ENCODE peak calls at places on chromosomes 3 and 15, in nine cellular contexts. C is bronchial epithelial cell; I is tibial nerve; B is CD4-positive, CD25-positive, alpha-beta regulatory T cell; E is thoracic aorta; P is adipocyte; W is mucosa of descending colon; G is fibroblast of the aortic adventitia; Y is K562. L is an unnamed sample.

GRCh38 chr3:187783098-187783497 is 37.8 kb upstream of the BCL6 start:
- DNase-seq in C (peak; percentile 96), I (no peak), B (no peak), E (no peak), P (peak; percentile 72), W (no peak), G (peak; percentile 95), Y (no peak), L (peak; percentile 96)

GRCh38 chr3:177330771-177331170 is 133.5 kb upstream of the TBL1XR1 start:
- DNase-seq in C (no peak), I (no peak), B (no peak), E (no peak), P (peak; percentile 12), W (no peak), G (no peak), Y (no peak), L (peak; percentile 66)

GRCh38 chr3:50382271-50382670 is 22.9 kb upstream of the TMEM115 start:
- DNase-seq in C (no peak), I (no peak), B (no peak), E (no peak), P (peak; percentile 56), W (no peak), G (no peak), Y (no peak), L (no peak)

GRCh38 chr15:60548101-60548500 is 69.2 kb upstream of the ICE2 start:
- DNase-seq in C (no peak), I (no peak), B (peak; percentile 25), E (no peak), P (no peak), W (no peak), G (no peak), Y (no peak), L (no peak)

GRCh38 chr3:99644017-99644416 is 5.6 kb downstream of the COL8A1 start:
- DNase-seq in C (no peak), I (no peak), B (no peak), E (no peak), P (no peak), W (no peak), G (no peak), Y (no peak), L (no peak)

GRCh38 chr15:35486296-35486695 is 59.7 kb downstream of the DPH6 start:
- DNase-seq in C (no peak), I (no peak), B (no peak), E (no peak), P (no peak), W (no peak), G (no peak), Y (no peak), L (no peak)

GRCh38 chr3:157819415-157819814 is 286.8 kb downstream of the SHOX2 start:
- DNase-seq in C (no peak), I (no peak), B (no peak), E (no peak), P (no peak), W (no peak), G (no peak), Y (no peak), L (peak; percentile 19)

GRCh38 chr3:145013931-145014330 is 1042.3 kb downstream of the DIPK2A start:
- DNase-seq in C (no peak), I (no peak), B (no peak), E (no peak), P (no peak), W (no peak), G (no peak), Y (no peak), L (no peak)

GRCh38 chr15:42137461-42138261 is 18.8 kb downstream of the PLA2G4F start:
- DNase-seq in C (peak; percentile 54), I (no peak), B (no peak), E (no peak), P (peak; percentile 85), W (no peak), G (peak; percentile 67), Y (no peak), L (peak; percentile 52)

GRCh38 chr15:41827290-41827879 is 507 bp upstream of the JMJD7 start:
- DNase-seq in C (peak; percentile 25), I (no peak), B (peak; percentile 52), E (no peak), P (no peak), W (no peak), G (no peak), Y (peak; percentile 31), L (no peak)

DNA sequence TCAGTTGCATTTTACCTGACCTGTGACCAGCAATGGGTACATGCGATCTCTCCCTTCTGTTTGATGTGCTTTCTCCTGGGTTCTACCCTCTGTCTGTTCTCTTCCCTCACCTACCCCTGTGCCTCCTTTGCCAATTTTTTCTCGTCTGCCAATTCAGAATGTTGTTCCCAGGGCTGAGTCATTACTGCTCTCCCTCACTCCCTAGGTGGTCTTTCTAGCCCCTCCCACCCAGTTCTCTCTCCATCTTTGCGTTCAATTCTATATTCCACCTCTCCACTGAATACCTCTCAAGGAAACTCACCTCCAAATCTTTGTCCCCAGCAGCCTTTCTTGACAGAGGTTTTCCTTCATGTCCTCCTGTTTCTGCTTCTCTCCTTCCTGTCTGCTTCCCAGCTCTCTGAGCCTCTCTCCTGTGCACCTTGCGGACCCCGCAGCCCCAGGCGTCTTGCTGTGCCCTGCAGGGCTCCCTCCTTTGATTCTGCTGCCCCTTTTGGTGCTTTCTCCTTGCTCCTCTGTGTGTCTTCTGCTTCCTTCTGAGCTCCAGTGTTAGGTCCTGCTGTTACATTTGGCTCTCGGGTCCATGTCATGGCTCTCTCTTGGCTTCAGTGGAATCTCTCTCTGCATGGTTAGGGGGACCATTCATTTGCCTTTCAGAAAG is 398.2 kb upstream of the TPM1 start:
- DNase-seq in C (no peak), I (no peak), B (no peak), E (no peak), P (no peak), W (no peak), G (no peak), Y (no peak), L (no peak)
- H3K4me3 ChIP-seq in C (no peak overlapping the region), I (no peak overlapping the region), B (no peak overlapping the region), E (no peak overlapping the region), P (no peak overlapping the region), W (no peak overlapping the region), G (no peak overlapping the region), Y (no peak overlapping the region), L (no peak overlapping the region)

GRCh38 chr15:75646112-75646943 is 1.4 kb upstream of the SNX33 start:
- DNase-seq in C (no peak), I (no peak), B (no peak), E (no peak), P (no peak), W (no peak), G (no peak), Y (no peak), L (no peak)
- H3K4me3 ChIP-seq in C (peak overlapping the region; percentile 90), I (peak overlapping the region; percentile 74), B (peak overlapping the region; percentile 75), E (peak overlapping the region; percentile 79), P (peak overlapping the region; percentile 99), W (peak overlapping the region; percentile 50), G (peak overlapping the region; percentile 86), Y (peak overlapping the region; percentile 79), L (peak overlapping the region; percentile 90)

GRCh38 chr15:94855409-94856266 is 624.3 kb downstream of the MCTP2 start:
- DNase-seq in C (no peak), I (no peak), B (no peak), E (no peak), P (no peak), W (no peak), G (no peak), Y (peak; percentile 62), L (no peak)

GRCh38 chr15:94858011-94858410 is 626.6 kb downstream of the MCTP2 start:
- DNase-seq in C (no peak), I (no peak), B (no peak), E (no peak), P (no peak), W (no peak), G (no peak), Y (no peak), L (peak; percentile 4)

GRCh38 chr15:94856267-94856854 is 625.0 kb downstream of the MCTP2 start:
- DNase-seq in C (no peak), I (no peak), B (no peak), E (no peak), P (no peak), W (no peak), G (no peak), Y (peak; percentile 28), L (no peak)

GRCh38 chr15:94857466-94857865 is 626.1 kb downstream of the MCTP2 start:
- DNase-seq in C (no peak), I (no peak), B (no peak), E (no peak), P (no peak), W (no peak), G (no peak), Y (peak; percentile 53), L (no peak)

DNA sequence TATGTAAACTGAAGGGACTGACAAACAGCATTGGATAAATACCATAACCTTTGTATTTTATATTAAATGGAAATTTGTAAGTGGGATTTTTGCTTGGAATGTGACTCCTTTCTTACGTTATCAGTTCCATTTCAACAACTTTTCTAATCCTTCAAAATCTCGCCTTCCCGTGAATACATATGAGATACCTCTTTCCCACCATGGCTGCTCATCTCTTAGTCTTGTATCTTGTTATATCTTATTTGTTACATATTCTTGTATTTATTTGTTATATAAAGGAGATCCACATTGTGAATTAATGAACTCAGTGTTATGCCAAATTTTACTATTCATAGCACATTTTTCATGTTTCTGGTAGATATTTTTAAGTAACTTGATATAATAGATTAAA is 623.7 kb downstream of the MCTP2 start:
- DNase-seq in C (no peak), I (no peak), B (no peak), E (no peak), P (no peak), W (no peak), G (no peak), Y (no peak), L (no peak)
- H3K4me3 ChIP-seq in C (no peak overlapping the region), I (no peak overlapping the region), B (no peak overlapping the region), E (no peak overlapping the region), P (no peak overlapping the region), W (no peak overlapping the region), G (no peak overlapping the region), Y (peak overlapping the region; percentile 72), L (no peak overlapping the region)

GRCh38 chr15:68112711-68113110 is 58.6 kb downstream of the PIAS1 start:
- DNase-seq in C (peak; percentile 47), I (no peak), B (no peak), E (no peak), P (no peak), W (no peak), G (no peak), Y (no peak), L (no peak)

GRCh38 chr15:68113273-68113672 is 59.2 kb downstream of the PIAS1 start:
- DNase-seq in C (no peak), I (no peak), B (no peak), E (no peak), P (peak; percentile 53), W (no peak), G (peak; percentile 55), Y (no peak), L (peak; percentile 42)

GRCh38 chr15:68114356-68114755 is 60.2 kb downstream of the PIAS1 start:
- DNase-seq in C (peak; percentile 25), I (no peak), B (no peak), E (no peak), P (peak; percentile 74), W (no peak), G (peak; percentile 50), Y (no peak), L (peak; percentile 20)

GRCh38 chr15:68113751-68114150 is 59.6 kb downstream of the PIAS1 start:
- DNase-seq in C (no peak), I (no peak), B (no peak), E (no peak), P (peak; percentile 48), W (no peak), G (peak; percentile 2), Y (no peak), L (no peak)

DNA sequence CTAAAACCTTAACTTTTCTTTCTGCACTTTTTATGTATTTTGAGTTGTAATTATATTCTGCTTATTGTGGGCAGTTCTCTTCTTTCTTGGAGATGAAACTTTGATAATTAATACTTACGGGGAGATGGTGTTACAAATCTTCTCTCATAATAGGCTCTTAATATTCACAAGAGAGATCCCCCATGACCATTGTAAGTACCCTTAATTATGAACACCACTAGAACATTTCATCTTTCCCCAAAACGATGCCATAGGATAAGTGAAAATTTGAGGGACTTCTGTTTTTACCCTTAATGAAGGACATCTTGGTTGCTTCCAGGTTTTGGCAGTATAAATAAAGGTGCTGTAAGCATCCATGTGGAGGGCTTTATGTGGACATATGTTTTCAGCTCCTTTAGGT is 60.7 kb downstream of the PIAS1 start:
- DNase-seq in C (no peak), I (no peak), B (no peak), E (no peak), P (peak; percentile 2), W (no peak), G (peak; percentile 3), Y (no peak), L (no peak)
- H3K4me3 ChIP-seq in C (peak overlapping the region; percentile 7), I (peak overlapping the region; percentile 32), B (peak overlapping the region; percentile 88), E (peak overlapping the region; percentile 66), P (peak overlapping the region; percentile 78), W (no peak overlapping the region), G (peak overlapping the region; percentile 58), Y (no peak overlapping the region), L (peak overlapping the region; percentile 49)